ENCODE peak calls at places on chromosomes 16 and 17, in four cellular contexts. E is HepG2, K is GM12878, C is H1. J is an unnamed sample.

GRCh38 chr17:2337811-2338657 is 733 bp downstream of the SGSM2 start:
- DNase-seq in E (peak; percentile 46), K (no peak), C (peak; percentile 80), J (no peak)

GRCh38 chr17:74545456-74546230 is at the start of gene CD300C:
- DNase-seq in E (no peak), K (no peak), C (no peak), J (no peak)

GRCh38 chr17:68906638-68907037 is 48.6 kb downstream of the ABCA8 start:
- DNase-seq in E (peak; percentile 39), K (no peak), C (no peak), J (no peak)

GRCh38 chr16:15972046-15972868 is 22.8 kb downstream of the ABCC1 start:
- DNase-seq in E (no peak), K (no peak), C (no peak), J (no peak)

GRCh38 chr16:86421995-86422394 is 88.3 kb upstream of the FOXF1 start:
- DNase-seq in E (no peak), K (no peak), C (no peak), J (no peak)

GRCh38 chr16:7440886-7441400 is 108.3 kb downstream of the RBFOX1 start:
- DNase-seq in E (no peak), K (no peak), C (no peak), J (peak; percentile 28)

GRCh38 chr17:4604111-4604644 is 19.8 kb downstream of the SMTNL2 start:
- DNase-seq in E (no peak), K (no peak), C (no peak), J (no peak)

GRCh38 chr17:12959441-12959840 is 58.4 kb downstream of the ELAC2 start:
- DNase-seq in E (no peak), K (no peak), C (no peak), J (no peak)

GRCh38 chr16:67198238-67198734 is 645 bp upstream of the ELMO3 start:
- DNase-seq in E (no peak), K (no peak), C (peak; percentile 73), J (no peak)

GRCh38 chr17:82595893-82596292 is 52.4 kb downstream of the WDR45B start:
- DNase-seq in E (no peak), K (no peak), C (no peak), J (no peak)

GRCh38 chr16:54062361-54063346 is 223.9 kb downstream of the IRX3 start:
- DNase-seq in E (no peak), K (no peak), C (peak; percentile 47), J (no peak)

DNA sequence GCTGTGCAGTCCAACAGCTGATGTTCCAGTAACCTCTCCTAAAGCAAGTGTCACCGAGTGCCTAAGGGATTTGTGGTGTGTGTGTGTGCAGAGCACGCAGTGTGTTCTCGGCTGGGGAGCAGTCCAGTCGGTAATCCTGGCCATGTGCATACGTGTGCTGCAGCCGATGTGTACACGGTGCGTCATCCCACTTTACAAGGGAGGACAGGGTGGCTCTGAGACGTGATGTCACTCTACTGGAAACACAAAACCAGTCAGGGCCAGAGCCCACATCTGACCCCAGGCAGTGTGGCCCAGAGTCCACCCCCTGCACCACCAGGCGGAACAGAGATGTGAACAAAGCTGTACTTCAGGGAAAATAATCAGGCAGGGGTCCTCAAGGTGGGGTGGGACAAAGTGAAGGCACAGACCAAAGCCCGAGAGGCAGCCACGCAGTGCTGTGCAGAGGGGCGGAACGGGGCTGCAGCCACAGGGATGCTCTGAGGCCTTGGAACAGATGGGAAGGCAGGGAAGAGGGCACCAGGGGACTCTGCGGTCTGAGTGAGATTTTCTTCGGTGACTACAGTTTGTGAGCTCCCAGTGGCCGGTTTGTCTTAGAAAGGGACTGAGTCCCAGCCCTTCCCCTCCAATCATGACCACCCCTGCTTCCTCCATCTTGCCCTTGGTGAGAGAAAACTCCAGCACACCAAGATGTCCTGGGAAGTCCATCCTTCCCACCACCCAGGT is 181.5 kb downstream of the ZNF423 start:
- DNase-seq in E (no peak), K (no peak), C (no peak), J (no peak)
- TF ChIP-seq SUZ12 in E (no peak), K (no peak), C (no peak), J (no peak)

DNA sequence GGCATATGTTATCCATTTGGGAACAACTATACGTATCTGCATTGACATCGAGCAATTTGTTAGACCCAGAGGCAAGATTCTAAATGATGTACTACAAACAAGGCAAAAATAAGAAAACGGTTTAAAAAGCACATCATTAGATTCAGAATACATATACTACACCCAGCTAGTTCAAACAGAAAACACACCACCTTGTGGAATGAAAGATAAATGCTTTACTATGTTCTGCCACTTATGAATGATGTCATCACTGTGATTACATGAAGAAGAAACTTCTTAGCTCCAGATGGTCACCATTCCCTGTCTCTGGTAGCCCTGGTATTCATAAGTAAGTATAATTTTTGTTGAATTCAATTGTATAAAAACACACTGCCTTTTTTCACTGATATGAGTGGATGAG is 7.8 kb downstream of the NACA2 start:
- DNase-seq in E (peak; percentile 74), K (no peak), C (no peak), J (no peak)
- TF ChIP-seq ZNF274 in E (no peak), K (no peak), C (no peak), J (no peak)

DNA sequence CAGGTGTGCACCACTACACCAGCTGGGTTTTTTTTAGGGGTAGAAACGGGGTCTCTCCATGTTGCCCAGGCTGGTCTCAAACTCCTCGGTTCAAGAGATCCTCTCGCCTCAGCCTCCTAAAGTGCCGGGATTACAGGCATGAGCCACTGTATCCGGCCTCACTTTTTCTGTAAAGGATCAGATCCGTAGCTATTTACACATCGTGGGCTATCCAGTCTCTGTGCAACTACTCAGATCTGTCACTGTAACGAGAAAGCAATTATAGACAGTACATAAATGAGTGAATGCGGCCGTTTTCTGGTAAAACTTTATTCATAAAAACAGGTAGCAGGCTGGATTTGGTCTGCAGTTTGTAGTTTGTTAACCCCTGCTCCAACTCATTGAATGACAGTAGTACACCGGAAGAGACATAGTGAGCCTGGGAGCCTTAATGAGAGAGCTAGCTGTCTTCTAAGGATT is 44.5 kb downstream of the VMP1 start:
- DNase-seq in E (no peak), K (no peak), C (no peak), J (no peak)
- H3K4me1 ChIP-seq in E (peaks cover 67% of the 10 kb centered on the region), K (peaks cover 13% of the 10 kb centered on the region), C (no peaks in the 10 kb centered on the region), J (no peaks in the 10 kb centered on the region)

GRCh38 chr16:787978-788398 is at the start of gene RPUSD1:
- DNase-seq in E (no peak), K (no peak), C (peak; percentile 71), J (no peak)
- TF ChIP-seq SUZ12 in E (no peak), K (no peak), C (no peak), J (no peak)